ENCODE peak calls at places on chromosomes 16 and 17, in six cellular contexts. One of them, this sample, is unnamed.

GRCh38 chr16:19506965-19507364 is 14.9 kb downstream of the GDE1 start:
- DNase-seq in nucleus accumbens: no peak
- DNase-seq in foreskin melanocyte: no peak
- DNase-seq in stimulated activated CD4-positive, alpha-beta T cell treated with anti-CD3 and anti-CD28 coated beads, Interleukin-2, amount 100 ng/mL, for 48 hours: no peak
- DNase-seq in ELR: no peak
- DNase-seq in C1 segment of cervical spinal cord: no peak
- DNase-seq in this sample: no peak

GRCh38 chr16:8694795-8695194 is 20.4 kb downstream of the ABAT start:
- DNase-seq in C1 segment of cervical spinal cord: no peak
- DNase-seq in foreskin melanocyte: no peak
- DNase-seq in nucleus accumbens: no peak
- DNase-seq in ELR: no peak
- DNase-seq in stimulated activated CD4-positive, alpha-beta T cell treated with anti-CD3 and anti-CD28 coated beads, Interleukin-2, amount 100 ng/mL, for 48 hours: no peak
- DNase-seq in this sample: no peak

GRCh38 chr16:78705694-78706093 is 606.2 kb downstream of the WWOX start:
- DNase-seq in ELR: peak
- DNase-seq in C1 segment of cervical spinal cord: no peak
- DNase-seq in foreskin melanocyte: no peak
- DNase-seq in nucleus accumbens: no peak
- DNase-seq in stimulated activated CD4-positive, alpha-beta T cell treated with anti-CD3 and anti-CD28 coated beads, Interleukin-2, amount 100 ng/mL, for 48 hours: no peak
- DNase-seq in this sample: no peak

GRCh38 chr17:45241315-45242011 is 19.8 kb downstream of the FMNL1 start:
- DNase-seq in foreskin melanocyte: no peak
- DNase-seq in stimulated activated CD4-positive, alpha-beta T cell treated with anti-CD3 and anti-CD28 coated beads, Interleukin-2, amount 100 ng/mL, for 48 hours: no peak
- DNase-seq in nucleus accumbens: peak
- DNase-seq in ELR: no peak
- DNase-seq in C1 segment of cervical spinal cord: no peak
- DNase-seq in this sample: no peak

GRCh38 chr16:10839271-10839661 is 20.7 kb upstream of the TVP23A start:
- DNase-seq in foreskin melanocyte: no peak
- DNase-seq in stimulated activated CD4-positive, alpha-beta T cell treated with anti-CD3 and anti-CD28 coated beads, Interleukin-2, amount 100 ng/mL, for 48 hours: no peak
- DNase-seq in ELR: no peak
- DNase-seq in nucleus accumbens: no peak
- DNase-seq in C1 segment of cervical spinal cord: no peak
- DNase-seq in this sample: no peak

GRCh38 chr16:79191933-79192332 is 408.6 kb downstream of the MAF start:
- DNase-seq in foreskin melanocyte: no peak
- DNase-seq in ELR: no peak
- DNase-seq in C1 segment of cervical spinal cord: no peak
- DNase-seq in stimulated activated CD4-positive, alpha-beta T cell treated with anti-CD3 and anti-CD28 coated beads, Interleukin-2, amount 100 ng/mL, for 48 hours: no peak
- DNase-seq in nucleus accumbens: no peak
- DNase-seq in this sample: no peak

GRCh38 chr16:87765473-87765775 is 362 bp downstream of the KLHDC4 start:
- DNase-seq in foreskin melanocyte: peak
- DNase-seq in nucleus accumbens: no peak
- DNase-seq in ELR: peak
- DNase-seq in stimulated activated CD4-positive, alpha-beta T cell treated with anti-CD3 and anti-CD28 coated beads, Interleukin-2, amount 100 ng/mL, for 48 hours: peak
- DNase-seq in C1 segment of cervical spinal cord: no peak
- DNase-seq in this sample: no peak

GRCh38 chr16:87765776-87766484 is at the start of gene KLHDC4:
- DNase-seq in nucleus accumbens: peak
- DNase-seq in ELR: peak
- DNase-seq in stimulated activated CD4-positive, alpha-beta T cell treated with anti-CD3 and anti-CD28 coated beads, Interleukin-2, amount 100 ng/mL, for 48 hours: peak
- DNase-seq in foreskin melanocyte: peak
- DNase-seq in C1 segment of cervical spinal cord: peak
- DNase-seq in this sample: peak

GRCh38 chr16:27235055-27235937 is 32.0 kb downstream of the KDM8 start:
- DNase-seq in ELR: peak
- DNase-seq in foreskin melanocyte: peak
- DNase-seq in C1 segment of cervical spinal cord: peak
- DNase-seq in nucleus accumbens: peak
- DNase-seq in stimulated activated CD4-positive, alpha-beta T cell treated with anti-CD3 and anti-CD28 coated beads, Interleukin-2, amount 100 ng/mL, for 48 hours: peak
- DNase-seq in this sample: peak

GRCh38 chr16:1079786-1080525 is 7.4 kb downstream of the SSTR5 start:
- DNase-seq in stimulated activated CD4-positive, alpha-beta T cell treated with anti-CD3 and anti-CD28 coated beads, Interleukin-2, amount 100 ng/mL, for 48 hours: no peak
- DNase-seq in foreskin melanocyte: no peak
- DNase-seq in nucleus accumbens: no peak
- DNase-seq in ELR: no peak
- DNase-seq in C1 segment of cervical spinal cord: no peak
- DNase-seq in this sample: no peak

GRCh38 chr16:88662222-88662842 is 559 bp downstream of the MVD start:
- DNase-seq in C1 segment of cervical spinal cord: no peak
- DNase-seq in ELR: peak
- DNase-seq in stimulated activated CD4-positive, alpha-beta T cell treated with anti-CD3 and anti-CD28 coated beads, Interleukin-2, amount 100 ng/mL, for 48 hours: no peak
- DNase-seq in nucleus accumbens: no peak
- DNase-seq in foreskin melanocyte: no peak
- DNase-seq in this sample: no peak

GRCh38 chr17:5700791-5701190 is 116.5 kb upstream of the NLRP1 start:
- DNase-seq in nucleus accumbens: no peak
- DNase-seq in stimulated activated CD4-positive, alpha-beta T cell treated with anti-CD3 and anti-CD28 coated beads, Interleukin-2, amount 100 ng/mL, for 48 hours: no peak
- DNase-seq in foreskin melanocyte: no peak
- DNase-seq in C1 segment of cervical spinal cord: no peak
- DNase-seq in ELR: no peak
- DNase-seq in this sample: no peak

GRCh38 chr16:80060470-80060869 is 459.9 kb upstream of the MAF start:
- DNase-seq in nucleus accumbens: no peak
- DNase-seq in stimulated activated CD4-positive, alpha-beta T cell treated with anti-CD3 and anti-CD28 coated beads, Interleukin-2, amount 100 ng/mL, for 48 hours: no peak
- DNase-seq in C1 segment of cervical spinal cord: no peak
- DNase-seq in ELR: no peak
- DNase-seq in foreskin melanocyte: no peak
- DNase-seq in this sample: no peak

GRCh38 chr17:8799851-8800212 is 667 bp upstream of the MFSD6L start:
- DNase-seq in stimulated activated CD4-positive, alpha-beta T cell treated with anti-CD3 and anti-CD28 coated beads, Interleukin-2, amount 100 ng/mL, for 48 hours: no peak
- DNase-seq in foreskin melanocyte: no peak
- DNase-seq in nucleus accumbens: no peak
- DNase-seq in ELR: no peak
- DNase-seq in C1 segment of cervical spinal cord: no peak
- DNase-seq in this sample: no peak

GRCh38 chr16:73605309-73605708 is 557.4 kb upstream of the ZFHX3 start:
- DNase-seq in foreskin melanocyte: no peak
- DNase-seq in ELR: no peak
- DNase-seq in C1 segment of cervical spinal cord: no peak
- DNase-seq in nucleus accumbens: no peak
- DNase-seq in stimulated activated CD4-positive, alpha-beta T cell treated with anti-CD3 and anti-CD28 coated beads, Interleukin-2, amount 100 ng/mL, for 48 hours: no peak
- DNase-seq in this sample: no peak

GRCh38 chr17:80891096-80892018 is 100.3 kb upstream of the CHMP6 start:
- DNase-seq in C1 segment of cervical spinal cord: no peak
- DNase-seq in ELR: peak
- DNase-seq in nucleus accumbens: no peak
- DNase-seq in foreskin melanocyte: peak
- DNase-seq in stimulated activated CD4-positive, alpha-beta T cell treated with anti-CD3 and anti-CD28 coated beads, Interleukin-2, amount 100 ng/mL, for 48 hours: peak
- DNase-seq in this sample: no peak

GRCh38 chr17:80408872-80409271 is 6.1 kb upstream of the ENDOV start:
- DNase-seq in ELR: peak
- DNase-seq in nucleus accumbens: no peak
- DNase-seq in stimulated activated CD4-positive, alpha-beta T cell treated with anti-CD3 and anti-CD28 coated beads, Interleukin-2, amount 100 ng/mL, for 48 hours: no peak
- DNase-seq in C1 segment of cervical spinal cord: no peak
- DNase-seq in foreskin melanocyte: no peak
- DNase-seq in this sample: no peak

GRCh38 chr17:27318228-27318627 is 24.3 kb downstream of the WSB1 start:
- DNase-seq in C1 segment of cervical spinal cord: no peak
- DNase-seq in nucleus accumbens: no peak
- DNase-seq in stimulated activated CD4-positive, alpha-beta T cell treated with anti-CD3 and anti-CD28 coated beads, Interleukin-2, amount 100 ng/mL, for 48 hours: no peak
- DNase-seq in ELR: no peak
- DNase-seq in foreskin melanocyte: no peak
- DNase-seq in this sample: no peak